ENCODE peak calls at places on chromosomes 7 and 10, in five cellular contexts. One of them, this sample, is unnamed.

GRCh38 chr7:134891262-134892001 is 94.9 kb upstream of the AGBL3 start:
- DNase-seq in epithelial cell of proximal tubule: peak
- DNase-seq in B cell: no peak
- DNase-seq in left ventricle myocardium inferior: peak
- DNase-seq in cardiac fibroblast: peak
- DNase-seq in this sample: peak

GRCh38 chr10:5941579-5941978 is 35.8 kb downstream of the IL15RA start:
- DNase-seq in cardiac fibroblast: no peak
- DNase-seq in left ventricle myocardium inferior: no peak
- DNase-seq in B cell: no peak
- DNase-seq in epithelial cell of proximal tubule: no peak
- DNase-seq in this sample: no peak

GRCh38 chr10:12547301-12547771 is 198.0 kb downstream of the CAMK1D start:
- DNase-seq in cardiac fibroblast: no peak
- DNase-seq in left ventricle myocardium inferior: no peak
- DNase-seq in epithelial cell of proximal tubule: no peak
- DNase-seq in B cell: no peak
- DNase-seq in this sample: no peak

GRCh38 chr7:151177310-151177709 is 9.7 kb downstream of the ASB10 start:
- DNase-seq in B cell: no peak
- DNase-seq in epithelial cell of proximal tubule: no peak
- DNase-seq in left ventricle myocardium inferior: no peak
- DNase-seq in cardiac fibroblast: no peak
- DNase-seq in this sample: no peak

GRCh38 chr10:121088524-121088923 is 237.4 kb downstream of the WDR11 start:
- DNase-seq in epithelial cell of proximal tubule: no peak
- DNase-seq in B cell: no peak
- DNase-seq in left ventricle myocardium inferior: no peak
- DNase-seq in cardiac fibroblast: no peak
- DNase-seq in this sample: peak

GRCh38 chr10:60282771-60283353 is 106.8 kb downstream of the ANK3 start:
- DNase-seq in B cell: peak
- DNase-seq in cardiac fibroblast: peak
- DNase-seq in left ventricle myocardium inferior: no peak
- DNase-seq in epithelial cell of proximal tubule: peak
- DNase-seq in this sample: peak

GRCh38 chr7:30027065-30027456 is 559 bp upstream of the FKBP14 start:
- DNase-seq in B cell: peak
- DNase-seq in epithelial cell of proximal tubule: peak
- DNase-seq in left ventricle myocardium inferior: no peak
- DNase-seq in cardiac fibroblast: peak
- DNase-seq in this sample: peak

GRCh38 chr10:88114368-88114767 is 250.9 kb downstream of the PTEN start:
- DNase-seq in cardiac fibroblast: peak
- DNase-seq in left ventricle myocardium inferior: peak
- DNase-seq in epithelial cell of proximal tubule: no peak
- DNase-seq in B cell: peak
- DNase-seq in this sample: peak

GRCh38 chr7:30771859-30772429 is 727 bp downstream of the MINDY4 start:
- DNase-seq in epithelial cell of proximal tubule: no peak
- DNase-seq in left ventricle myocardium inferior: no peak
- DNase-seq in cardiac fibroblast: peak
- DNase-seq in B cell: no peak
- DNase-seq in this sample: peak

GRCh38 chr7:139990142-139990535 is 72.6 kb downstream of the PARP12 start:
- DNase-seq in cardiac fibroblast: no peak
- DNase-seq in B cell: no peak
- DNase-seq in left ventricle myocardium inferior: no peak
- DNase-seq in epithelial cell of proximal tubule: no peak
- DNase-seq in this sample: no peak

GRCh38 chr10:28020993-28021982 is 22.4 kb upstream of the ODAD2 start:
- DNase-seq in left ventricle myocardium inferior: no peak
- DNase-seq in B cell: no peak
- DNase-seq in cardiac fibroblast: no peak
- DNase-seq in epithelial cell of proximal tubule: no peak
- DNase-seq in this sample: no peak

GRCh38 chr10:117275121-117275520 is 34.2 kb downstream of the SLC18A2 start:
- DNase-seq in B cell: no peak
- DNase-seq in epithelial cell of proximal tubule: no peak
- DNase-seq in cardiac fibroblast: no peak
- DNase-seq in left ventricle myocardium inferior: no peak
- DNase-seq in this sample: no peak

GRCh38 chr7:47666164-47666862 is 84.4 kb upstream of the TNS3 start:
- DNase-seq in B cell: no peak
- DNase-seq in cardiac fibroblast: peak
- DNase-seq in epithelial cell of proximal tubule: no peak
- DNase-seq in left ventricle myocardium inferior: no peak
- DNase-seq in this sample: peak

GRCh38 chr10:95360122-95360715 is 69.4 kb upstream of the PDLIM1 start:
- DNase-seq in left ventricle myocardium inferior: no peak
- DNase-seq in epithelial cell of proximal tubule: no peak
- DNase-seq in cardiac fibroblast: peak
- DNase-seq in B cell: no peak
- DNase-seq in this sample: peak

GRCh38 chr10:86363184-86363832 is 3.3 kb downstream of the GRID1 start:
- DNase-seq in epithelial cell of proximal tubule: no peak
- DNase-seq in B cell: peak
- DNase-seq in cardiac fibroblast: no peak
- DNase-seq in left ventricle myocardium inferior: peak
- DNase-seq in this sample: peak

GRCh38 chr10:3886666-3887251 is 101.8 kb upstream of the KLF6 start:
- DNase-seq in B cell: no peak
- DNase-seq in epithelial cell of proximal tubule: peak
- DNase-seq in left ventricle myocardium inferior: no peak
- DNase-seq in cardiac fibroblast: peak
- DNase-seq in this sample: peak

GRCh38 chr10:22630229-22631174 is 83.9 kb downstream of the PIP4K2A start:
- DNase-seq in left ventricle myocardium inferior: no peak
- DNase-seq in cardiac fibroblast: peak
- DNase-seq in B cell: peak
- DNase-seq in epithelial cell of proximal tubule: peak
- DNase-seq in this sample: peak

GRCh38 chr7:56107954-56108258 is 1.6 kb upstream of the CHCHD2 start:
- DNase-seq in left ventricle myocardium inferior: no peak
- DNase-seq in cardiac fibroblast: no peak
- DNase-seq in epithelial cell of proximal tubule: no peak
- DNase-seq in B cell: no peak
- DNase-seq in this sample: no peak

GRCh38 chr10:75433216-75433615 is 1.8 kb downstream of the LRMDA start:
- DNase-seq in cardiac fibroblast: no peak
- DNase-seq in B cell: no peak
- DNase-seq in epithelial cell of proximal tubule: no peak
- DNase-seq in left ventricle myocardium inferior: no peak
- DNase-seq in this sample: no peak

GRCh38 chr7:3128857-3129256 is 85.2 kb upstream of the CARD11 start:
- DNase-seq in epithelial cell of proximal tubule: no peak
- DNase-seq in cardiac fibroblast: no peak
- DNase-seq in B cell: no peak
- DNase-seq in left ventricle myocardium inferior: no peak
- DNase-seq in this sample: no peak

GRCh38 chr7:32108651-32109050 is 38.4 kb upstream of the PDE1C start:
- DNase-seq in left ventricle myocardium inferior: no peak
- DNase-seq in cardiac fibroblast: no peak
- DNase-seq in B cell: no peak
- DNase-seq in epithelial cell of proximal tubule: no peak
- DNase-seq in this sample: peak

GRCh38 chr10:35017608-35018007 is 72.5 kb downstream of the CUL2 start:
- DNase-seq in B cell: no peak
- DNase-seq in left ventricle myocardium inferior: no peak
- DNase-seq in cardiac fibroblast: no peak
- DNase-seq in epithelial cell of proximal tubule: no peak
- DNase-seq in this sample: peak

GRCh38 chr7:113710310-113711106 is 208.3 kb downstream of the PPP1R3A start:
- DNase-seq in B cell: peak
- DNase-seq in epithelial cell of proximal tubule: peak
- DNase-seq in left ventricle myocardium inferior: no peak
- DNase-seq in cardiac fibroblast: peak
- DNase-seq in this sample: peak

GRCh38 chr10:124339951-124340760 is 78.6 kb downstream of the OAT start:
- DNase-seq in cardiac fibroblast: peak
- DNase-seq in epithelial cell of proximal tubule: no peak
- DNase-seq in B cell: no peak
- DNase-seq in left ventricle myocardium inferior: no peak
- DNase-seq in this sample: peak

GRCh38 chr10:33133557-33133956 is 175.5 kb upstream of the ITGB1 start:
- DNase-seq in cardiac fibroblast: no peak
- DNase-seq in left ventricle myocardium inferior: no peak
- DNase-seq in B cell: no peak
- DNase-seq in epithelial cell of proximal tubule: peak
- DNase-seq in this sample: no peak

GRCh38 chr10:33134011-33134751 is 176.2 kb upstream of the ITGB1 start:
- DNase-seq in epithelial cell of proximal tubule: peak
- DNase-seq in left ventricle myocardium inferior: no peak
- DNase-seq in cardiac fibroblast: peak
- DNase-seq in B cell: no peak
- DNase-seq in this sample: peak

GRCh38 chr10:33129181-33129928 is 171.3 kb upstream of the ITGB1 start:
- DNase-seq in left ventricle myocardium inferior: peak
- DNase-seq in cardiac fibroblast: peak
- DNase-seq in B cell: no peak
- DNase-seq in epithelial cell of proximal tubule: no peak
- DNase-seq in this sample: peak

GRCh38 chr10:33129987-33130386 is 172.0 kb upstream of the ITGB1 start:
- DNase-seq in left ventricle myocardium inferior: no peak
- DNase-seq in cardiac fibroblast: peak
- DNase-seq in epithelial cell of proximal tubule: no peak
- DNase-seq in B cell: no peak
- DNase-seq in this sample: peak

DNA sequence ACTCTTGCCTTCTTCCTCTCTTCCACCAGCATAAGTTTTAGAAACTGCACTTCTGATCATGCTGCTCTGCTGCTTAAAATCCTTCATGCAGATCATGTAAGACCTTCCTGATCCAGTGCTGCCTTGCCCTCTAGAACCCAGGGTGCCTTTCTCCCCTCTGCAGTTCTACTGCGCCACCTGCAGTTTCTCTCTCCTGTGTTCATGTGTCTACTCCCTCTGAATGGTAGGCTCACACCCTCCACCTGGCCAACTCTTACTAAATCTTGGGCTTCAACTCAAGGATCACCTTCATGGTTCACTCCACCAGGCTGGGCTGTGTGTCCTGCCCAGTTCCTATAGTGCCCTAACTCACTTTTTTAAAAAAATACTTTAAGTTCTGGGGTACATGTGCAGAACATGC is 174.6 kb upstream of the ITGB1 start:
- DNase-seq in epithelial cell of proximal tubule: no peak
- DNase-seq in cardiac fibroblast: no peak
- DNase-seq in B cell: peak
- DNase-seq in left ventricle myocardium inferior: no peak
- DNase-seq in this sample: peak
- TF ChIP-seq CTCF in epithelial cell of proximal tubule: peak
- TF ChIP-seq CTCF in cardiac fibroblast: no peak
- TF ChIP-seq CTCF in B cell: no peak
- TF ChIP-seq CTCF in left ventricle myocardium inferior: no peak
- TF ChIP-seq CTCF in this sample: peak

GRCh38 chr10:1854271-1854670 is 116.9 kb upstream of the ADARB2 start:
- DNase-seq in epithelial cell of proximal tubule: no peak
- DNase-seq in left ventricle myocardium inferior: no peak
- DNase-seq in B cell: no peak
- DNase-seq in cardiac fibroblast: no peak
- DNase-seq in this sample: no peak
- TF ChIP-seq CTCF in epithelial cell of proximal tubule: no peak
- TF ChIP-seq CTCF in left ventricle myocardium inferior: no peak
- TF ChIP-seq CTCF in B cell: no peak
- TF ChIP-seq CTCF in cardiac fibroblast: no peak
- TF ChIP-seq CTCF in this sample: no peak

GRCh38 chr7:76291346-76292205 is 10.9 kb upstream of the HSPB1 start:
- DNase-seq in left ventricle myocardium inferior: peak
- DNase-seq in cardiac fibroblast: peak
- DNase-seq in epithelial cell of proximal tubule: peak
- DNase-seq in B cell: peak
- DNase-seq in this sample: peak

GRCh38 chr7:76296743-76297740 is 5.4 kb upstream of the HSPB1 start:
- DNase-seq in epithelial cell of proximal tubule: no peak
- DNase-seq in B cell: no peak
- DNase-seq in left ventricle myocardium inferior: no peak
- DNase-seq in cardiac fibroblast: peak
- DNase-seq in this sample: peak

GRCh38 chr7:76293407-76293901 is 9.0 kb upstream of the HSPB1 start:
- DNase-seq in epithelial cell of proximal tubule: no peak
- DNase-seq in cardiac fibroblast: no peak
- DNase-seq in left ventricle myocardium inferior: no peak
- DNase-seq in B cell: no peak
- DNase-seq in this sample: peak

GRCh38 chr7:76292206-76292573 is 10.3 kb upstream of the HSPB1 start:
- DNase-seq in left ventricle myocardium inferior: no peak
- DNase-seq in cardiac fibroblast: peak
- DNase-seq in epithelial cell of proximal tubule: no peak
- DNase-seq in B cell: no peak
- DNase-seq in this sample: peak

DNA sequence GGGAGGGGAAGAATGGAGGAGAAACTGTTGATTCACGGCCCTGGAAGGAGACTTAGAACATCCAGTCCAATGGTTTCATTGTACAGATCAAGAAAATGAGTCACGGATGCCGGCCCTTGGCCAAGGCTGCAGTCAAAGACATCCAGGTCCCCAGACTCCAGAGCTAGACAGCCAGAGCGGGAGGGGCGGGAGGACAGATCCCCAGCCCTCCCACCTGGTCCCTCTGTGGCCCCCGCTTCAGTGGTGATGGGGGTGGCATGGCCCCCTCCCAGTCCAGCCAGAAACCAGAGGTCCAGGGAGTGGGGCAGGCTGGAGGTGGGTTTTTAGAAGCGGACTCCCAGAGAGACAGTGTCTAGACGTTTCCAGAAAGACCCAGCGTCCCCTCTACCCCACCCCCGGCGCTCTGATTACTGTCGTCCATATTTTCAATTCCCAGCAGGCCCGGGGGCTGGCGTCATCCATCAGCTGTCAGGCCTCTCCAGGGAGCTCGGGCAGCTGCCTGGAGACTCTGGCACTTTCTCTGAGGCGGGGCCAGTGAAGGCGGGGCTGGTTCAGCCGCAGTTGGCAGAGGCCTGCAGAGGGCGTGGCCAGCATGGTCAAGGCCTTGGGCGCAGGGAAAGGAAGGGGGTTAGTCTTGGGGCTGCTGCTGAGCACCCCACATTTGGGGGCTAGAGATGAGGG is 8.0 kb upstream of the HSPB1 start:
- DNase-seq in cardiac fibroblast: peak
- DNase-seq in left ventricle myocardium inferior: peak
- DNase-seq in epithelial cell of proximal tubule: no peak
- DNase-seq in B cell: peak
- DNase-seq in this sample: peak
- TF ChIP-seq CTCF in cardiac fibroblast: no peak
- TF ChIP-seq CTCF in left ventricle myocardium inferior: no peak
- TF ChIP-seq CTCF in epithelial cell of proximal tubule: no peak
- TF ChIP-seq CTCF in B cell: no peak
- TF ChIP-seq CTCF in this sample: no peak

GRCh38 chr7:45872116-45873034 is 507 bp downstream of the CCDC201 start:
- DNase-seq in left ventricle myocardium inferior: no peak
- DNase-seq in B cell: no peak
- DNase-seq in cardiac fibroblast: peak
- DNase-seq in epithelial cell of proximal tubule: no peak
- DNase-seq in this sample: peak
- TF ChIP-seq CTCF in left ventricle myocardium inferior: peak
- TF ChIP-seq CTCF in B cell: peak
- TF ChIP-seq CTCF in cardiac fibroblast: peak
- TF ChIP-seq CTCF in epithelial cell of proximal tubule: peak
- TF ChIP-seq CTCF in this sample: peak